ENCODE peak calls at places on chromosomes 1 and 21, in nine cellular contexts. K is retinal pigment epithelial cell; P is astrocyte of the cerebellum; O is Panc1; G is CD8-positive, alpha-beta T cell; Q is BE2C; N is mesothelial cell of epicardium; V is heart left ventricle; D is cardiac muscle cell. F is an unnamed sample.
A peak's percentile ranks its signal among the peaks of the same experiment; 100 is the strongest.

GRCh38 chr21:15564907-15565306 is 164.9 kb upstream of the USP25 start:
- DNase-seq in K (no peak), P (no peak), O (no peak), G (no peak), Q (no peak), N (no peak), V (no peak), D (peak; percentile 15), F (no peak)

GRCh38 chr1:13228343-13228781 is 2.4 kb upstream of the PRAMEF18 start:
- DNase-seq in K (no peak), P (no peak), O (peak; percentile 35), G (no peak), Q (peak; percentile 37), N (peak; percentile 29), V (no peak), D (no peak), F (peak; percentile 15)

GRCh38 chr1:41109316-41110263 is 88.1 kb upstream of the SLFNL1 start:
- DNase-seq in K (peak; percentile 77), P (peak; percentile 92), O (peak; percentile 60), G (no peak), Q (peak; percentile 11), N (no peak), V (peak; percentile 35), D (peak; percentile 98), F (no peak)

GRCh38 chr1:46673749-46674182 is 2.1 kb downstream of the TEX38 start:
- DNase-seq in K (no peak), P (no peak), O (no peak), G (no peak), Q (no peak), N (no peak), V (no peak), D (peak; percentile 33), F (no peak)

GRCh38 chr1:221719278-221719597 is 22.7 kb downstream of the DUSP10 start:
- DNase-seq in K (no peak), P (no peak), O (no peak), G (no peak), Q (no peak), N (no peak), V (no peak), D (no peak), F (no peak)

GRCh38 chr21:45290948-45291612 is 3.4 kb upstream of the POFUT2 start:
- DNase-seq in K (no peak), P (peak; percentile 46), O (no peak), G (no peak), Q (peak; percentile 48), N (peak; percentile 37), V (no peak), D (peak; percentile 85), F (no peak)

GRCh38 chr1:145997156-145998023 is 1.0 kb upstream of the TXNIP start:
- DNase-seq in K (no peak), P (no peak), O (no peak), G (no peak), Q (no peak), N (no peak), V (peak; percentile 72), D (no peak), F (no peak)

GRCh38 chr1:218887141-218887925 is 286.3 kb upstream of the LYPLAL1 start:
- DNase-seq in K (no peak), P (no peak), O (no peak), G (no peak), Q (no peak), N (no peak), V (no peak), D (no peak), F (no peak)

GRCh38 chr1:15756143-15757015 is 2.2 kb upstream of the FBLIM1 start:
- DNase-seq in K (no peak), P (no peak), O (no peak), G (no peak), Q (no peak), N (no peak), V (no peak), D (no peak), F (no peak)

GRCh38 chr1:17588048-17588781 is 48.7 kb downstream of the ARHGEF10L start:
- DNase-seq in K (no peak), P (peak; percentile 69), O (no peak), G (no peak), Q (peak; percentile 89), N (no peak), V (peak; percentile 72), D (peak; percentile 73), F (no peak)

GRCh38 chr1:176800978-176801552 is 338.1 kb downstream of the PAPPA2 start:
- DNase-seq in K (no peak), P (no peak), O (no peak), G (no peak), Q (no peak), N (no peak), V (no peak), D (no peak), F (no peak)

GRCh38 chr1:68955424-68955823 is 458.5 kb upstream of the DEPDC1 start:
- DNase-seq in K (no peak), P (peak; percentile 57), O (no peak), G (no peak), Q (no peak), N (no peak), V (no peak), D (peak; percentile 20), F (no peak)

GRCh38 chr21:46027855-46028493 is 46.4 kb downstream of the COL6A1 start:
- DNase-seq in K (no peak), P (no peak), O (no peak), G (no peak), Q (no peak), N (no peak), V (peak; percentile 43), D (peak; percentile 84), F (no peak)

GRCh38 chr1:96538883-96539282 is 182.7 kb upstream of the PTBP2 start:
- DNase-seq in K (peak; percentile 36), P (peak; percentile 93), O (no peak), G (no peak), Q (peak; percentile 16), N (no peak), V (no peak), D (peak; percentile 98), F (no peak)

GRCh38 chr21:42080788-42081083 is 9.6 kb downstream of the UMODL1 start:
- DNase-seq in K (no peak), P (peak; percentile 53), O (no peak), G (no peak), Q (no peak), N (no peak), V (no peak), D (peak; percentile 78), F (no peak)

GRCh38 chr1:218299416-218299815 is 14.3 kb downstream of the RRP15 start:
- DNase-seq in K (no peak), P (peak; percentile 54), O (no peak), G (no peak), Q (no peak), N (no peak), V (no peak), D (peak; percentile 77), F (no peak)

GRCh38 chr1:20271498-20272400 is 18.9 kb upstream of the VWA5B1 start:
- DNase-seq in K (no peak), P (no peak), O (no peak), G (no peak), Q (peak; percentile 65), N (no peak), V (no peak), D (peak; percentile 59), F (no peak)
- TF ChIP-seq CTCF in K (peak; percentile 5), P (no peak), O (peak; percentile 25), G (no peak), Q (peak; percentile 44), N (no peak), V (no peak), D (peak; percentile 15), F (no peak)

GRCh38 chr1:8845104-8846097 is 28.0 kb upstream of the RERE start:
- DNase-seq in K (no peak), P (no peak), O (no peak), G (no peak), Q (no peak), N (no peak), V (no peak), D (no peak), F (no peak)

GRCh38 chr1:8846263-8846662 is 28.8 kb upstream of the RERE start:
- DNase-seq in K (no peak), P (no peak), O (no peak), G (no peak), Q (no peak), N (no peak), V (no peak), D (no peak), F (no peak)

GRCh38 chr1:8839990-8840389 is 22.6 kb upstream of the RERE start:
- DNase-seq in K (no peak), P (no peak), O (no peak), G (no peak), Q (no peak), N (no peak), V (no peak), D (no peak), F (no peak)

GRCh38 chr1:8844421-8845063 is 27.1 kb upstream of the RERE start:
- DNase-seq in K (no peak), P (no peak), O (no peak), G (no peak), Q (no peak), N (no peak), V (peak; percentile 55), D (peak; percentile 30), F (no peak)

GRCh38 chr1:8841395-8841794 is 24.0 kb upstream of the RERE start:
- DNase-seq in K (no peak), P (no peak), O (no peak), G (no peak), Q (no peak), N (no peak), V (no peak), D (no peak), F (no peak)
- TF ChIP-seq CTCF in K (no peak), P (no peak), O (no peak), G (no peak), Q (no peak), N (no peak), V (no peak), D (no peak), F (no peak)

DNA sequence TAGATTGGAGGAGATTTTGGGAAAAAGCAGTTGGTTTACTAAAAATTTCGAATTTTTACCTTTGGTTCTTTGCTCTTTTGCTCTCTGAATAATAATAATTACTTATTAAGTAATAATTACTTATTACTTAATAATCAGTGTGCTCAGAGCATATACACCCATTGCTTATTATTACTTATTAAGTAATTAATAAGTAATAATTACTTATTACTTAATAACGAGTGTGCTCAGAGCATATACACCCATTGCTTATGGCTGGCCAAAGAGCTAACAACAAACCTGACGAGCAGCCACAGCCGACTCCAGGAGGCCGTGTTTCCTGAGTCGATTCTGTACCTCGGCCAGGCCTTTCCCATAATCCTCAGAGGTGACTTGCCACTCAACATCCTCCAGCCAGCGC is 20.5 kb downstream of the SPTA1 start:
- DNase-seq in K (no peak), P (no peak), O (no peak), G (no peak), Q (no peak), N (no peak), V (no peak), D (no peak), F (no peak)
- TF ChIP-seq CTCF in K (no peak), P (no peak), O (no peak), G (no peak), Q (no peak), N (no peak), V (no peak), D (no peak), F (no peak)

DNA sequence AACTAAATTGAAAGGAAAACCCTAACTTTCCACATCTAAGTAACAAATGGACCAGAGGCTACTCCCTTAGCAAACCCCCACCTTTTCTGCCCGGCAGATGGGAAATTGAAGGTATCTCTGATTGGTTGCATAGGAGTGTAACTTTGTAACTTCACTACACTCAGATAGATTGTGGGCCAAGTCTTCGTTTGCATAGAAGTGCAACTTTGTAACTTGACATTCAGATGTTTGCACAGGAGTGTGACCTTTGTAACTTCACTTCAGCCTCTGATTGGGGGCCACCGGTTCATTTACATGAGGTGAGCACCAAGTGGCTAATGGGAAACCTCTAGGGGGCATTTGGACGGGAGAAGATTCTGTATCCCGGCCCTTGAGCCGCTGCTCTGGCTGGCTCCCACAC is 59.4 kb downstream of the C1orf94 start:
- DNase-seq in K (no peak), P (no peak), O (no peak), G (no peak), Q (no peak), N (no peak), V (no peak), D (no peak), F (no peak)
- TF ChIP-seq CTCF in K (no peak), P (no peak), O (no peak), G (no peak), Q (no peak), N (no peak), V (no peak), D (no peak), F (no peak)